ENCODE peak calls at places on chromosomes 12 and 14, in six cellular contexts. A is Panc1, C is BE2C, Z is heart right ventricle, N is astrocyte, V is left ventricle myocardium inferior. B is an unnamed sample. For H3K36me3, the result is how much of the 10 kb centered on the place peaks cover.

GRCh38 chr14:100436745-100437406 is 113.7 kb downstream of the SLC25A47 start:
- DNase-seq in V (no peak), A (no peak), C (no peak), Z (no peak), N (no peak), B (no peak)

GRCh38 chr12:105357162-105357691 is 26.7 kb downstream of the C12orf75 start:
- DNase-seq in V (no peak), C (no peak), N (peak), Z (no peak), A (no peak), B (no peak)

GRCh38 chr12:88308825-88309224 is 166.7 kb downstream of the TMTC3 start:
- DNase-seq in V (no peak), A (no peak), C (no peak), Z (no peak), N (peak), B (no peak)

GRCh38 chr12:64086946-64087345 is 135.2 kb downstream of the KICS2 start:
- DNase-seq in C (no peak), Z (no peak), A (no peak), N (no peak), V (no peak), B (no peak)

GRCh38 chr14:58730793-58731464 is 93.2 kb downstream of the DACT1 start:
- DNase-seq in N (no peak), Z (no peak), V (no peak), A (no peak), C (no peak), B (no peak)

GRCh38 chr12:70609739-70610491 is 27.3 kb downstream of the PTPRB start:
- DNase-seq in A (no peak), Z (peak), V (peak), C (peak), N (no peak), B (no peak)

GRCh38 chr14:100224229-100224628 is 14.7 kb upstream of the YY1 start:
- DNase-seq in C (no peak), N (no peak), A (no peak), Z (no peak), V (no peak), B (no peak)

GRCh38 chr14:61193471-61193870 is 87.7 kb downstream of the TMEM30B start:
- DNase-seq in C (no peak), A (no peak), V (no peak), Z (no peak), N (no peak), B (no peak)

GRCh38 chr12:2619136-2619535 is 175.6 kb upstream of the FKBP4 start:
- DNase-seq in V (no peak), N (no peak), A (no peak), Z (no peak), C (no peak), B (no peak)

GRCh38 chr12:117023998-117024960 is 74.9 kb downstream of the TESC start:
- DNase-seq in Z (no peak), N (no peak), V (no peak), A (no peak), C (no peak), B (no peak)

GRCh38 chr14:59507063-59507751 is 22.9 kb downstream of the JKAMP start:
- DNase-seq in Z (peak), V (peak), A (peak), N (peak), C (peak), B (no peak)

GRCh38 chr14:34794217-34794616 is 79.8 kb upstream of the CFL2 start:
- DNase-seq in A (no peak), C (no peak), Z (no peak), V (no peak), N (peak), B (no peak)

GRCh38 chr12:112176321-112177010 is 51.1 kb downstream of the TRAFD1 start:
- DNase-seq in A (no peak), V (no peak), N (no peak), C (no peak), Z (no peak), B (no peak)

GRCh38 chr12:69639400-69640016 is 28.8 kb upstream of the LRRC10 start:
- DNase-seq in C (peak), V (peak), A (peak), Z (peak), N (peak), B (peak)

GRCh38 chr12:110022980-110023633 is 23.9 kb downstream of the ANKRD13A start:
- DNase-seq in A (no peak), V (no peak), Z (no peak), C (no peak), N (peak), B (no peak)

GRCh38 chr14:65414961-65415589 is 2.5 kb downstream of the FUT8 start:
- DNase-seq in Z (peak), A (no peak), V (no peak), N (peak), C (peak), B (no peak)

GRCh38 chr12:110741795-110742717 is 635 bp downstream of the PPP1CC start:
- DNase-seq in V (no peak), Z (peak), A (no peak), C (peak), N (no peak), B (no peak)

GRCh38 chr12:32444895-32445294 is 45.5 kb downstream of the FGD4 start:
- DNase-seq in N (peak), A (peak), V (no peak), C (no peak), Z (no peak), B (peak)

GRCh38 chr12:559907-560455 is 100.2 kb downstream of the B4GALNT3 start:
- DNase-seq in A (no peak), N (no peak), Z (no peak), V (no peak), C (no peak), B (no peak)

GRCh38 chr12:49367381-49368239 is at the start of gene SPATS2:
- DNase-seq in Z (peak), V (peak), A (no peak), C (peak), N (no peak), B (no peak)

GRCh38 chr12:48135027-48135426 is 15.9 kb downstream of the PFKM start:
- DNase-seq in N (no peak), C (no peak), A (no peak), Z (no peak), V (no peak), B (no peak)

GRCh38 chr12:110001596-110001995 is 2.4 kb downstream of the ANKRD13A start:
- DNase-seq in N (peak), C (no peak), A (no peak), Z (no peak), V (no peak), B (no peak)

GRCh38 chr14:61933021-61933420 is 170.8 kb downstream of the SNAPC1 start:
- DNase-seq in Z (no peak), A (no peak), V (no peak), N (no peak), C (no peak), B (no peak)

GRCh38 chr12:125249066-125249824 is 184.0 kb downstream of the AACS start:
- DNase-seq in V (no peak), Z (no peak), C (no peak), N (no peak), A (no peak), B (no peak)

GRCh38 chr14:79281244-79282199 is 929.8 kb downstream of the DIO2 start:
- DNase-seq in V (no peak), N (no peak), Z (no peak), C (no peak), A (no peak), B (no peak)

GRCh38 chr14:99713972-99714371 is 29.9 kb downstream of the CYP46A1 start:
- DNase-seq in V (no peak), C (no peak), N (no peak), A (no peak), Z (no peak), B (no peak)

GRCh38 chr12:94198872-94199271 is 50.5 kb downstream of the PLXNC1 start:
- DNase-seq in A (no peak), Z (no peak), N (no peak), V (no peak), C (no peak), B (no peak)
- TF ChIP-seq CTCF in A (peak), Z (no peak), N (no peak), V (no peak), C (peak), B (no peak)

GRCh38 chr12:26187014-26187413 is 8.4 kb upstream of the SSPN start:
- DNase-seq in N (no peak), C (no peak), A (no peak), Z (no peak), V (no peak), B (no peak)
- H3K36me3 ChIP-seq in N (under half), C (under half), A (under half), Z (under half), V (under half), B (under half)

GRCh38 chr14:69489495-69489894 is 5.0 kb downstream of the PLEKHD1 start:
- DNase-seq in Z (no peak), A (no peak), N (no peak), V (no peak), C (no peak), B (no peak)
- H3K4me3 ChIP-seq in Z (no peak), A (no peak), N (no peak), V (no peak), C (no peak), B (no peak)

GRCh38 chr14:55756563-55756962 is 176.6 kb downstream of the KTN1 start:
- DNase-seq in N (no peak), Z (no peak), V (no peak), C (no peak), A (no peak), B (no peak)
- TF ChIP-seq CTCF in N (no peak), Z (no peak), V (no peak), C (no peak), A (no peak), B (no peak)

GRCh38 chr12:76026643-76027063 is 4.9 kb downstream of the PHLDA1 start:
- DNase-seq in A (no peak), Z (no peak), N (no peak), V (no peak), C (no peak), B (no peak)

GRCh38 chr12:76025601-76026575 is 5.7 kb downstream of the PHLDA1 start:
- DNase-seq in V (no peak), A (no peak), C (no peak), Z (no peak), N (peak), B (no peak)

GRCh38 chr12:76023069-76023690 is 8.4 kb downstream of the PHLDA1 start:
- DNase-seq in A (no peak), C (no peak), V (no peak), N (no peak), Z (no peak), B (no peak)

GRCh38 chr12:76024942-76025600 is 6.5 kb downstream of the PHLDA1 start:
- DNase-seq in V (no peak), A (no peak), C (no peak), Z (no peak), N (peak), B (no peak)

GRCh38 chr12:76024102-76024781 is 7.3 kb downstream of the PHLDA1 start:
- DNase-seq in A (no peak), C (no peak), V (no peak), N (no peak), Z (no peak), B (no peak)
- H3K36me3 ChIP-seq in A (under half), C (under half), V (under half), N (under half), Z (under half), B (under half)

DNA sequence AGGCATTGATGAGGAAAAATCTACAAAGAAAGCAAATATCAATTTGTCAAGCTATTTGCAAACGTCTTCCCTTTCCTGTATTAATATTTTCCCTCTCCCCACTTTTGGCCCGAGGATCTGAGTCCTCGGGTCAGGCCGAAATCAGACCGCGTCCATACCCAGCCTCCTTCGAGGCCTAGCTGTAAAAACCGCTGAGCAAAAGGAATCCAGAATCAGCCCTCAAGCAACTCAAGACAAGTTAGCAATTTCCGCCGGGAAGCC is 352 bp upstream of the MAPK1IP1L start:
- DNase-seq in C (no peak), Z (no peak), N (no peak), V (no peak), A (no peak), B (no peak)
- H3K4me3 ChIP-seq in C (peak), Z (peak), N (peak), V (peak), A (peak), B (peak)

GRCh38 chr12:98422809-98423208 is 92.6 kb upstream of the TMPO start:
- DNase-seq in N (no peak), Z (no peak), C (peak), A (no peak), V (no peak), B (no peak)
- TF ChIP-seq CTCF in N (no peak), Z (no peak), C (peak), A (peak), V (no peak), B (no peak)

GRCh38 chr12:53184828-53185227 is 4.1 kb upstream of the CSAD start:
- DNase-seq in V (no peak), C (no peak), A (no peak), N (no peak), Z (no peak), B (no peak)

GRCh38 chr12:53186745-53187144 is 6.0 kb upstream of the CSAD start:
- DNase-seq in Z (no peak), A (no peak), V (no peak), C (no peak), N (no peak), B (no peak)

GRCh38 chr12:53185582-53186153 is 4.9 kb upstream of the CSAD start:
- DNase-seq in N (no peak), V (no peak), C (no peak), A (no peak), Z (no peak), B (no peak)

GRCh38 chr12:53190108-53190729 is 9.5 kb upstream of the CSAD start:
- DNase-seq in Z (peak), C (peak), A (no peak), N (peak), V (peak), B (no peak)

DNA sequence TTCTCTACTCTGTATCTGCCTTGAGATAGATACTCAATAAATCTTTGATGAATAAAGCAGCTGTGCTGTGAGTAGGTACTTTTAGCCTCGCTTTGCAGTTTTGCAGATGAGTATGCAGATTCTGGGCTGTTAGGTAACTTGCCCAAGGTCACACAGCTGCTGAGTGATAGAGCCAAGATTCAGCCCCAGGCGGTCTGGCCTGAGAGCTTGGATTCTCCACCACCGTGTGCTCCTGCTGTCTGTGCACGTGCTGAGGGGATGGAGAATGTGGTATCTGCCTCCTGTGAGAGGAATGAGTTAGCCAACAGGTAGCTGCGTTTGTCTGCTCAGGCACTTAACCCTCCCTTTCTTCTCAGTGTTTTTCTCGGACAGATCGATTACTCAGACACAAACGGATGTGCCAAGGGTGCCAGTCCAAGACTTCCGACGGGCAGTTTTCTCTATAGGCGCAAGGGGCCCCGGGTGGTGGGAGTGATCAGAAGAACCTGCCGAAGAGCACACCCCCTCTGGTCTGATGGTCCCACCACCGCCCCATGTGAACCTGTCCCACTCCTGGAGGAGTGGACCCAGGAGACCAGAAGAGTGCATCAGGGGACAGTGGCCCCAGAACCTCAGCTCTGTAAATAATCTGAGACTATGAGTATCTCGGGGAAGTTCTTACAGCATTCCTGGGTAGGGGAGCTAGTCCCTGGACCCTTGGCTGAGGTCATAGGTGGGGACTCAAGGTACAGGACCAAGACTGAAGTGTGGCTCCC is 6.6 kb upstream of the CSAD start:
- DNase-seq in C (no peak), V (no peak), A (no peak), N (no peak), Z (no peak), B (no peak)
- H3K36me3 ChIP-seq in C (half or more), V (half or more), A (under half), N (under half), Z (under half), B (under half)